ENCODE peak calls at places on chromosomes 12 and 14, in five cellular contexts. Y is HepG2, P is stomach, H is suprapubic skin, O is transverse colon. C is an unnamed sample.
A peak's percentile ranks its signal among the peaks of the same experiment; 100 is the strongest.

GRCh38 chr14:32635103-32635719 is 303.5 kb upstream of the NPAS3 start:
- DNase-seq in Y (no peak), O (no peak), H (no peak), P (no peak), C (no peak)

GRCh38 chr12:55830601-55831406 is 1.4 kb upstream of the DNAJC14 start:
- DNase-seq in P (peak; percentile 67), H (peak; percentile 88), Y (peak; percentile 45), O (peak; percentile 84), C (peak; percentile 96)

GRCh38 chr12:64891629-64892028 is 67.2 kb downstream of the TBC1D30 start:
- DNase-seq in P (no peak), H (no peak), Y (no peak), O (no peak), C (no peak)

GRCh38 chr12:131366261-131366871 is 344.5 kb upstream of the SFSWAP start:
- DNase-seq in P (no peak), O (no peak), Y (peak; percentile 18), H (peak; percentile 54), C (no peak)

GRCh38 chr12:117854339-117855012 is 114.3 kb downstream of the KSR2 start:
- DNase-seq in O (peak; percentile 51), P (peak; percentile 62), H (no peak), Y (peak; percentile 38), C (no peak)

GRCh38 chr12:15472036-15472435 is 149.7 kb downstream of the PTPRO start:
- DNase-seq in O (no peak), H (no peak), Y (no peak), P (no peak), C (no peak)

GRCh38 chr12:24921251-24922038 is 27.5 kb downstream of the BCAT1 start:
- DNase-seq in O (no peak), P (no peak), H (no peak), Y (peak; percentile 22), C (no peak)

GRCh38 chr12:27868165-27868564 is 88.1 kb upstream of the MANSC4 start:
- DNase-seq in H (no peak), O (no peak), Y (no peak), P (no peak), C (no peak)

GRCh38 chr14:100534528-100535286 is 52.5 kb downstream of the BEGAIN start:
- DNase-seq in O (peak; percentile 6), H (no peak), P (no peak), Y (no peak), C (peak; percentile 66)

GRCh38 chr14:39015360-39015961 is 87.6 kb downstream of the SEC23A start:
- DNase-seq in H (no peak), P (no peak), O (peak; percentile 15), Y (peak; percentile 84), C (no peak)

GRCh38 chr14:95530461-95531170 is 4.2 kb upstream of the GLRX5 start:
- DNase-seq in Y (no peak), P (no peak), H (peak; percentile 65), O (no peak), C (no peak)

GRCh38 chr12:91144053-91144452 is 32.8 kb upstream of the LUM start:
- DNase-seq in H (no peak), Y (no peak), O (no peak), P (no peak), C (no peak)

GRCh38 chr12:123099556-123100192 is 51.2 kb downstream of the PITPNM2 start:
- DNase-seq in O (no peak), H (no peak), Y (no peak), P (no peak), C (no peak)

GRCh38 chr12:123097521-123098084 is 53.3 kb downstream of the PITPNM2 start:
- DNase-seq in O (no peak), H (no peak), Y (no peak), P (peak; percentile 28), C (no peak)

GRCh38 chr12:123096159-123096558 is 54.7 kb downstream of the PITPNM2 start:
- DNase-seq in H (no peak), O (no peak), P (no peak), Y (no peak), C (no peak)

GRCh38 chr12:123100882-123101281 is 50.0 kb downstream of the PITPNM2 start:
- DNase-seq in P (no peak), Y (no peak), H (no peak), O (no peak), C (no peak)

GRCh38 chr12:123098780-123099179 is 52.1 kb downstream of the PITPNM2 start:
- DNase-seq in Y (no peak), O (no peak), H (no peak), P (no peak), C (no peak)
- TF ChIP-seq EP300 in Y (no peak), O (no peak), H (no peak), P (no peak), C (no peak)

GRCh38 chr14:51328942-51329350 is 88.9 kb downstream of the TMX1 start:
- DNase-seq in P (no peak), H (no peak), O (no peak), Y (no peak), C (no peak)
- TF ChIP-seq EP300 in P (no peak), H (no peak), O (no peak), Y (no peak), C (no peak)

GRCh38 chr14:49692895-49693737 is at the start of gene KLHDC1:
- DNase-seq in P (peak; percentile 84), Y (peak; percentile 66), O (peak; percentile 89), H (peak; percentile 94), C (peak; percentile 95)
- TF ChIP-seq EP300 in P (no peak), Y (no peak), O (no peak), H (no peak), C (no peak)

GRCh38 chr12:124884587-124885438 is 21.1 kb upstream of the SCARB1 start:
- DNase-seq in O (peak; percentile 81), H (no peak), P (peak; percentile 71), Y (peak; percentile 84), C (no peak)
- TF ChIP-seq EP300 in O (no peak), H (no peak), P (no peak), Y (no peak), C (no peak)

GRCh38 chr14:41055589-41055988 is 551.1 kb upstream of the LRFN5 start:
- DNase-seq in Y (no peak), H (no peak), O (no peak), P (no peak), C (no peak)
- TF ChIP-seq EP300 in Y (no peak), H (no peak), O (no peak), P (no peak), C (no peak)

DNA sequence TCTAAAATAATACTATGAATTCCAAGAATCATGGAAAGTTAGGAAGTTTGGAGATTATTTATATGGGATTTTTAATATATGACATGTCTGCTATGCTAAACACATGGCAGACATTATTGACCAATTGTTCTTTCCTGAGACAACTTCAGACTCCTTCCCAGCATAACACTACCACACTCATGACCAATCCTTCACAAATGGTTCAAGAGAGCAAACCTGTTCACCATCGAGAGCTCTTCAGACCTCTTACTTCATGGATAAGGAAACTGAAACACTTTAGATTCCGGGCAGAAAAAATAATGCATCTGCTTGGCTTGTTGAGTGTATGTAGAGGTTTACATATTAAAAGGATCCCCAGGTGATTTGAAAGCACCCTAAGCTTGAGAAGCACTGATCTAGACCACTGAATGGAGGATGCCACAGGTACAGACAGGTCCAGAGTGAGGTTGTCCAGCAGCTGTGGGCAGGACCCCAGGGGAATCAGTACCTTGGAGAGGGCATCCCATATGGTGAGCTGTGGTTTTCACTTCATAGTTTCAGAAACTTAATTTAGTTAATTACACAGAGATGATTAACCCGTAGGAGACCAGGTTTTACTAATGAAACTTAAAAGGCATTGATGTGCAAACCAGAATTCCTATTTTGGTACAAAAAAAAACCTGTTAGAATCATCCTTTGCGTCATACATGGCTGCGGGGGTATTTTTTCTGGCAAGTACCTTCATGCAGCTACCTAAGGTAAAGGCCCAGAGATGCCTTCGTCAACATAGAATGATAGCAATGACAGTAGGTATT is 159.1 kb downstream of the DACT1 start:
- DNase-seq in H (no peak), Y (no peak), P (no peak), O (no peak), C (no peak)
- TF ChIP-seq EP300 in H (no peak), Y (no peak), P (no peak), O (no peak), C (no peak)

GRCh38 chr14:53840444-53840843 is 116.2 kb downstream of the BMP4 start:
- DNase-seq in Y (peak; percentile 35), O (no peak), P (no peak), H (no peak), C (peak; percentile 78)
- TF ChIP-seq EP300 in Y (no peak), O (no peak), P (no peak), H (no peak), C (no peak)